ENCODE peak calls at places on chromosomes 7 and 10, in four cellular contexts. Z is HL-60, H is GM12878, L is GM12891. T is an unnamed sample.

GRCh38 chr10:17368708-17369272 is 85.6 kb downstream of the ST8SIA6 start:
- DNase-seq in L (no peak), H (no peak), Z (no peak), T (no peak)

GRCh38 chr7:92133133-92133736 is 1.0 kb downstream of the CYP51A1 start:
- DNase-seq in L (no peak), Z (no peak), H (no peak), T (no peak)

GRCh38 chr7:75916685-75917634 is 2.0 kb downstream of the POR start:
- DNase-seq in L (no peak), Z (no peak), H (no peak), T (no peak)

GRCh38 chr7:20790273-20790842 is 3.7 kb upstream of the SP8 start:
- DNase-seq in H (no peak), L (no peak), Z (no peak), T (no peak)

GRCh38 chr7:20440472-20441105 is 109.9 kb downstream of the ITGB8 start:
- DNase-seq in Z (peak; percentile 17), H (no peak), L (no peak), T (peak; percentile 71)

GRCh38 chr7:137882261-137882668 is 35.5 kb upstream of the DGKI start:
- DNase-seq in H (peak; percentile 43), L (peak; percentile 35), Z (no peak), T (peak; percentile 89)

GRCh38 chr7:148615085-148615750 is 24.7 kb downstream of the C7orf33 start:
- DNase-seq in L (no peak), Z (no peak), H (no peak), T (no peak)

GRCh38 chr7:106464169-106464568 is 179.4 kb upstream of the NAMPT start:
- DNase-seq in H (no peak), L (no peak), Z (no peak), T (no peak)

GRCh38 chr7:87548123-87548919 is 52.4 kb downstream of the ABCB1 start:
- DNase-seq in L (no peak), H (no peak), Z (no peak), T (no peak)

GRCh38 chr10:70475661-70476060 is 2.9 kb upstream of the PALD1 start:
- DNase-seq in L (no peak), Z (no peak), H (no peak), T (no peak)

GRCh38 chr10:112663181-112663879 is 216.3 kb downstream of the VTI1A start:
- DNase-seq in L (no peak), Z (no peak), H (no peak), T (no peak)

GRCh38 chr7:98472391-98473002 is 71.6 kb upstream of the BAIAP2L1 start:
- DNase-seq in H (no peak), Z (no peak), L (no peak), T (no peak)

GRCh38 chr7:71604818-71605414 is 473.0 kb downstream of the GALNT17 start:
- DNase-seq in H (no peak), Z (no peak), L (no peak), T (no peak)

GRCh38 chr10:16843252-16843870 is 26.1 kb upstream of the RSU1 start:
- DNase-seq in Z (peak; percentile 1), L (no peak), H (peak; percentile 12), T (peak; percentile 10)

GRCh38 chr10:114632869-114633715 is 25.0 kb downstream of the ABLIM1 start:
- DNase-seq in Z (no peak), H (no peak), L (no peak), T (peak; percentile 33)
- TF ChIP-seq SPI1 in Z (no peak), H (no peak), L (peak; percentile 51), T (no peak)

GRCh38 chr7:5423844-5424688 is 432 bp upstream of the TNRC18 start:
- DNase-seq in H (no peak), L (no peak), Z (peak; percentile 99), T (peak; percentile 91)

GRCh38 chr7:5423272-5423843 is at the start of gene TNRC18:
- DNase-seq in Z (peak; percentile 73), L (no peak), H (no peak), T (peak; percentile 45)

GRCh38 chr7:5424689-5425506 is 1.3 kb upstream of the TNRC18 start:
- DNase-seq in H (no peak), L (no peak), Z (peak; percentile 52), T (peak; percentile 11)

GRCh38 chr7:5426226-5426475 is 2.5 kb upstream of the TNRC18 start:
- DNase-seq in L (no peak), Z (no peak), H (no peak), T (no peak)

DNA sequence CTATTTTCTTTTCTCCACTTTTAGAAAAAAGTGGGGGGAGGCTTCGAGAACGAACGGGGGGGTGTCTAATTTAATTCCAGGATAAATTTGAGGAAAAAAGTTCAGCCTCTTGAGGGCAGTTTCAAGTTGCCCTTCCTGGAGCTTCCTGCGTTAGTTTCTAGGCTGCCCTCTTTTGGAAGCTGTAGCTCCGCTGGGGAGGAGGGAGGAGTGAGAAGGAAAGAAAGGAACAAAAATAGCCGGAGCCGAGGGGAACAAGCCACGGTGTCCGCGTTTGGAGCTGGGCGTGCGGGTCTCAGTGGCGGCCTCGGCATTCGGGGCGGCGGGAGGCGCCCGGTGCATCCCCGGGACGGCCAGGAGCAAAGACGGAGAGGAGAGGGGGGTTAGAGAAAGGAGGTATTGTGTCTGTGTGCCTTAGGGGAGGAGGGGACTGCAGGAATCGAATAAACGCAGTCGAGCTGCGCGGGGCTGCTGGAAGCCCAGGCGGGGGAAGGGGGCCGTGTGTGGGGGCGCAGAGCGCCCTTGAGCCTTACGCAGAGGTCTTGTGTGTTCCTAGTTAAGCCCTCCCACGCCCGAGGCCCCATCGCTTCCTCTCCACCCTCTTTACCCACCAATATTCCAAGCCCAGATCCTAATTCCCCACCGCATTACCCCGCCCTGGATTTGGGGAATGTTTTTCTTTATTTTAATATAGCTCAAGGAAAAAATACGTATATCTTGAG is 2.0 kb upstream of the TNRC18 start:
- DNase-seq in L (no peak), Z (peak; percentile 75), H (no peak), T (peak; percentile 71)
- TF ChIP-seq SPI1 in L (no peak), Z (peak; percentile 27), H (no peak), T (peak; percentile 61)

DNA sequence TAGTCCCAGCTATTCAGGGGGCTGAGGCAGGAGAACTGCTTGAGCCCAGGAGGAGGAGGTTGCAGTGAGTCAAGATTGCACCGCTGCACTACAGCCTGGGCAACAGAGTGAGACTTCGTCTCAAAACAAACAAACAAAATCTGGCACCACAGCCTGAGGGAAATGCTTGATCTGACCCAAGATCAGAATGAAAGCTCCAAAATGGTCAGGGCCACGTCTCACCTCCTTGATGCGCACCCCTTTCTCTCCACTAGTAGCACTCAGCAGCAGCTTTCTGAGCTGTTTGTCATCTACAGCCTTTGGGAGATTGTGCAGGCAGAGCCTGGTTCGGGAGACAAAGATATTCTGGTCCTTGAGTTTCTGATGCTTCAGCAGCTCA is 22.7 kb downstream of the RBM28 start:
- DNase-seq in Z (no peak), L (no peak), H (no peak), T (no peak)
- TF ChIP-seq SPI1 in Z (no peak), L (no peak), H (no peak), T (no peak)

GRCh38 chr10:132203256-132204077 is 16.7 kb downstream of the DPYSL4 start:
- DNase-seq in Z (no peak), H (no peak), L (no peak), T (no peak)

GRCh38 chr10:132206377-132206745 is 19.6 kb downstream of the DPYSL4 start:
- DNase-seq in L (no peak), Z (no peak), H (no peak), T (no peak)

GRCh38 chr10:132205650-132206376 is 19.1 kb downstream of the DPYSL4 start:
- DNase-seq in H (no peak), Z (no peak), L (no peak), T (no peak)

GRCh38 chr10:132204078-132204780 is 17.5 kb downstream of the DPYSL4 start:
- DNase-seq in L (no peak), Z (no peak), H (no peak), T (no peak)

DNA sequence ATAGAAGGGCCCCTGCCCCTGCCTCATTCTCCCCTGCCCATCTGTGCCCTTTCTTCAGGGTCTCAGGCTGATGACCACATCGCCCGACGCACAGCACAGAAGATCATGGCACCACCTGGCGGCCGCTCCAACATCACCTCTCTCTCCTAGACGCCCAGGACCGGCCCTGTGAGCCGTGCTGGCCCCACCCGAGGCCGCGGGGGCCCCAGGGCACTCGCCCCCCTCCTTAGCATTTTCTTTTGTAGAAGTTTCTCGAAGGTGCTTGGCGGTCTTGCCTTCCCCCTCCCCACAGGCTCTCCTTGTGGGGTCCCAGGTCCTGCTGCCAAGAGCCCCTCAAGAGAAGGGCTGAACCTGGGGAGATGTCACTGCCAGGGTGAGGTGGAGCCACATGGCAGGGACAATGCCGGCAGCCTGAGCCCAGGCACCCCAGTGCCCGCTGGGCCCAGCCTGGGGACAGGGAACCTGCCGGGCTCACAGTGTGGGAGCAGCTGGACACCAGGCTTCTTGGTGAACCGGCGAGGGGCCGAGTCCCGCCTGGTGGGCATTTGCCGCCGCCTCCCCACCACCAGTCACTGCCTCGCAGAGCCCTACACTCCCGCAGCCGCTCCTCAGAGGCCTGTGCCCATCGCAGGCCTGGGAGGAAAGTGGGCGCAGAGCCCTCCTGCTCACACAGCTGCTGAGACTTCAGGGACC is 18.2 kb downstream of the DPYSL4 start:
- DNase-seq in H (no peak), L (no peak), Z (no peak), T (peak; percentile 25)
- TF ChIP-seq SPI1 in H (no peak), L (no peak), Z (no peak), T (no peak)

GRCh38 chr10:119516381-119517234 is 25.9 kb downstream of the RGS10 start:
- DNase-seq in H (peak; percentile 69), Z (peak; percentile 89), L (peak; percentile 68), T (peak; percentile 42)
- TF ChIP-seq SPI1 in H (peak; percentile 86), Z (peak; percentile 77), L (peak; percentile 74), T (peak; percentile 39)